ENCODE peak calls at places on chromosome 19, in eight cellular contexts. One of them, this sample, is unnamed.

GRCh38 chr19:39497850-39498261 is 891 bp upstream of the DLL3 start:
- DNase-seq in neural progenitor cell: peak
- DNase-seq in lung: no peak
- DNase-seq in lower leg skin: no peak
- DNase-seq in mammary epithelial cell: no peak
- DNase-seq in cardiac muscle cell: peak
- DNase-seq in AG04450: no peak
- DNase-seq in vagina: no peak
- DNase-seq in this sample: no peak

GRCh38 chr19:10568444-10568825 is 344 bp downstream of the CDKN2D start:
- DNase-seq in vagina: no peak
- DNase-seq in lung: no peak
- DNase-seq in neural progenitor cell: no peak
- DNase-seq in AG04450: no peak
- DNase-seq in cardiac muscle cell: no peak
- DNase-seq in mammary epithelial cell: peak
- DNase-seq in lower leg skin: no peak
- DNase-seq in this sample: no peak

GRCh38 chr19:46932346-46932745 is 71.5 kb downstream of the ARHGAP35 start:
- DNase-seq in cardiac muscle cell: peak
- DNase-seq in neural progenitor cell: no peak
- DNase-seq in mammary epithelial cell: peak
- DNase-seq in vagina: no peak
- DNase-seq in AG04450: no peak
- DNase-seq in lower leg skin: no peak
- DNase-seq in lung: peak
- DNase-seq in this sample: no peak

GRCh38 chr19:10797541-10798256 is 38.3 kb downstream of the TMED1 start:
- DNase-seq in AG04450: no peak
- DNase-seq in lower leg skin: no peak
- DNase-seq in vagina: no peak
- DNase-seq in mammary epithelial cell: no peak
- DNase-seq in neural progenitor cell: no peak
- DNase-seq in cardiac muscle cell: no peak
- DNase-seq in lung: no peak
- DNase-seq in this sample: no peak

GRCh38 chr19:48196321-48196761 is 25.9 kb downstream of the ZSWIM9 start:
- DNase-seq in vagina: no peak
- DNase-seq in lung: no peak
- DNase-seq in neural progenitor cell: no peak
- DNase-seq in AG04450: no peak
- DNase-seq in mammary epithelial cell: no peak
- DNase-seq in cardiac muscle cell: peak
- DNase-seq in lower leg skin: no peak
- DNase-seq in this sample: no peak

GRCh38 chr19:28961772-28962500 is 251.0 kb downstream of the UQCRFS1 start:
- DNase-seq in cardiac muscle cell: peak
- DNase-seq in AG04450: no peak
- DNase-seq in lung: no peak
- DNase-seq in vagina: no peak
- DNase-seq in mammary epithelial cell: no peak
- DNase-seq in lower leg skin: no peak
- DNase-seq in neural progenitor cell: no peak
- DNase-seq in this sample: peak

GRCh38 chr19:18333680-18334079 is 6.7 kb upstream of the PGPEP1 start:
- DNase-seq in neural progenitor cell: no peak
- DNase-seq in lower leg skin: no peak
- DNase-seq in AG04450: no peak
- DNase-seq in mammary epithelial cell: no peak
- DNase-seq in cardiac muscle cell: no peak
- DNase-seq in vagina: no peak
- DNase-seq in lung: no peak
- DNase-seq in this sample: no peak

GRCh38 chr19:17420267-17420924 is 549 bp downstream of the MVB12A start:
- DNase-seq in vagina: no peak
- DNase-seq in AG04450: no peak
- DNase-seq in lower leg skin: peak
- DNase-seq in cardiac muscle cell: peak
- DNase-seq in lung: no peak
- DNase-seq in neural progenitor cell: peak
- DNase-seq in mammary epithelial cell: peak
- DNase-seq in this sample: no peak

DNA sequence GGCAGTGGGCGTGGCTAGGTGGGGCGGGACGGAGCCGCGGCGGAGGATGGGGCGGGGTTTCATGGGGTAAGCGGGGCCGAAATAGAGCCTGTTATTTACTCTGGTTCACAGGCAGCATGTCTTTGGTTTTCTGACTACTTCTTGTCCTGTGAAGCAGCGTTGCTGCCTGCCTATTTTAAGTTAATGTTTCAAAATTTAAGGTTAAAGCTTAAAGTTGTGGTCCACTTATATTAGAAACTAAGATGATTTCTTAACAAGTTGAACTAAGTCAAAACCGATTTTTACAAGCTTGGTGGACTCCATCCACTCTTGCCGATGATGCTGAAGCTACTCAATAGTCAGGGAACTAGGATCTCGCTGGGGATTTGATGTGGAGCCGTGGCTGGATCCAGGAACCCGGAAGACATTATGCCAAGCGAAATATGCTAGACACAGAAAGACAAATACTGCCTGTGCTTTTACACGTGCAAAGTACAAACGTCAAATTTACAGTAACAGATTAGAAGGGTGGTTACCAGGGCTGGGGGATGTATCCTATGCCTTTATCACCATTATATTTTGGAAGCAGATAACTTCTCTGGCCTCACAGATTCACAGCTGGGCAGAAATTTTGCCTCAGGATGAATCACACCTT is 456 bp upstream of the ZNF616 start:
- DNase-seq in cardiac muscle cell: no peak
- DNase-seq in lung: no peak
- DNase-seq in lower leg skin: no peak
- DNase-seq in vagina: no peak
- DNase-seq in mammary epithelial cell: no peak
- DNase-seq in neural progenitor cell: no peak
- DNase-seq in AG04450: no peak
- DNase-seq in this sample: no peak
- H3K4me3 ChIP-seq in cardiac muscle cell: peak
- H3K4me3 ChIP-seq in lung: no peak
- H3K4me3 ChIP-seq in lower leg skin: no peak
- H3K4me3 ChIP-seq in vagina: peak
- H3K4me3 ChIP-seq in mammary epithelial cell: no peak
- H3K4me3 ChIP-seq in neural progenitor cell: peak
- H3K4me3 ChIP-seq in AG04450: peak
- H3K4me3 ChIP-seq in this sample: peak

GRCh38 chr19:12994701-12995595 is at the start of gene NFIX:
- DNase-seq in neural progenitor cell: peak
- DNase-seq in lung: peak
- DNase-seq in AG04450: no peak
- DNase-seq in cardiac muscle cell: peak
- DNase-seq in mammary epithelial cell: peak
- DNase-seq in lower leg skin: no peak
- DNase-seq in vagina: no peak
- DNase-seq in this sample: no peak

GRCh38 chr19:12993562-12993961 is 1.7 kb upstream of the NFIX start:
- DNase-seq in neural progenitor cell: no peak
- DNase-seq in cardiac muscle cell: no peak
- DNase-seq in AG04450: no peak
- DNase-seq in lower leg skin: no peak
- DNase-seq in mammary epithelial cell: no peak
- DNase-seq in lung: no peak
- DNase-seq in vagina: no peak
- DNase-seq in this sample: no peak

GRCh38 chr19:12996542-12997094 is 1.3 kb downstream of the NFIX start:
- DNase-seq in cardiac muscle cell: peak
- DNase-seq in vagina: no peak
- DNase-seq in lung: no peak
- DNase-seq in AG04450: no peak
- DNase-seq in mammary epithelial cell: peak
- DNase-seq in lower leg skin: no peak
- DNase-seq in neural progenitor cell: peak
- DNase-seq in this sample: no peak

GRCh38 chr19:12997225-12997966 is 2.1 kb downstream of the NFIX start:
- DNase-seq in vagina: no peak
- DNase-seq in AG04450: no peak
- DNase-seq in neural progenitor cell: no peak
- DNase-seq in mammary epithelial cell: no peak
- DNase-seq in lung: no peak
- DNase-seq in cardiac muscle cell: no peak
- DNase-seq in lower leg skin: no peak
- DNase-seq in this sample: no peak

DNA sequence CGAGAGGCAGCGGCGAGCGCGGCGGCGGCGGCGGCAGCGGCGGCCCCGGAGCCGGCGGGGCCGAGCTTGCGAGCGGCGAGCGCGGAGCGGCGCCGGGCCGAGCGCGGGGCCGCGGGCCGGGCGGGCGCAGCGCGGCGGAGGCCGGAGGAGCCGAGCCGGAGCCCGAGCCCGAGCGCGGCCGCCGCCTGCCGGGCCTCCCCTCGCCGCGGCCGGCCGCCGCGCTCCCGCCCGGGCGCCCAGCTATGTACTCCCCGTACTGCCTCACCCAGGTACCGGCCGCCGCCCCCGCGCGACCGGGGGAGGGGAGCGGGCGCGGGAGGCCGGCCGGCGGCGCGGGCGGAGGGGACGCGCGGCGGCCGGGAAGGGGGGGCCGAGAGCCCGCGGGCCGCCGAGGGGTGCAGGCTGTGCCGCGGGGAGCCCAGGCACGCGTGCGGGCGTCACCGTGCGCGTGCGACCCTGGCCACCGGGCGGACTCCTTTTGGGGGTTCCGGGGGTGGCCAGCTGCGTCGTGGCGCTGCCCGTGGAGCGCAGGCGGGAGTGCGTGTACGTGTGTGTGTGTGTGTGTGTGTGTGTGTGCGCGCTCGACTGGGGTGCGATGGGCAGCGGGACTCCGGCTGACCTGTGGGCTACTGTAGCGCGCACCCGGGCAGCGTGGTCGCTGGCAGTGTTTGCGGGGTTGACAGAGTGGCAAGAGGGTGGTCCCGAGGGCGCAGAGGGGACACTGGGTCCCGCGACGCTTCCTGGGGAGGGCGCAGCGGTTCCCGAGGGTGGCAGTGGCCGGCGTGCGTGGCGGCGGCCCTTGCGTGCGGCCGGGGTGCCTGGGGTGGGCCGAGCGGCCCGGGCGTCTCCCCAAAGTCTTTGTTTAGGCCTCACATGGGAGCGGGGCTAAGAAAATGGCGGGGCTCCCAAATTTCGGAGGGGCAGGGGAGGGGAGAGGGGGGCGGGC is 594 bp downstream of the NFIX start:
- DNase-seq in vagina: no peak
- DNase-seq in neural progenitor cell: no peak
- DNase-seq in mammary epithelial cell: peak
- DNase-seq in cardiac muscle cell: peak
- DNase-seq in lung: no peak
- DNase-seq in AG04450: no peak
- DNase-seq in lower leg skin: no peak
- DNase-seq in this sample: no peak
- TF ChIP-seq CTCF in vagina: no peak
- TF ChIP-seq CTCF in neural progenitor cell: no peak
- TF ChIP-seq CTCF in mammary epithelial cell: no peak
- TF ChIP-seq CTCF in cardiac muscle cell: no peak
- TF ChIP-seq CTCF in lung: no peak
- TF ChIP-seq CTCF in AG04450: no peak
- TF ChIP-seq CTCF in lower leg skin: no peak
- TF ChIP-seq CTCF in this sample: no peak

GRCh38 chr19:30896551-30896950 is 452.7 kb downstream of the TSHZ3 start:
- DNase-seq in mammary epithelial cell: no peak
- DNase-seq in lower leg skin: no peak
- DNase-seq in lung: no peak
- DNase-seq in neural progenitor cell: no peak
- DNase-seq in vagina: no peak
- DNase-seq in cardiac muscle cell: no peak
- DNase-seq in AG04450: no peak
- DNase-seq in this sample: no peak
- H3K4me3 ChIP-seq in mammary epithelial cell: no peak
- H3K4me3 ChIP-seq in lower leg skin: no peak
- H3K4me3 ChIP-seq in lung: no peak
- H3K4me3 ChIP-seq in neural progenitor cell: no peak
- H3K4me3 ChIP-seq in vagina: no peak
- H3K4me3 ChIP-seq in cardiac muscle cell: no peak
- H3K4me3 ChIP-seq in AG04450: no peak
- H3K4me3 ChIP-seq in this sample: no peak

GRCh38 chr19:36019061-36019670 is 5.2 kb upstream of the ALKBH6 start:
- DNase-seq in vagina: no peak
- DNase-seq in lower leg skin: no peak
- DNase-seq in lung: no peak
- DNase-seq in mammary epithelial cell: no peak
- DNase-seq in neural progenitor cell: no peak
- DNase-seq in cardiac muscle cell: no peak
- DNase-seq in AG04450: no peak
- DNase-seq in this sample: no peak

GRCh38 chr19:36009633-36010379 is 1.2 kb upstream of the SYNE4 start:
- DNase-seq in lung: no peak
- DNase-seq in mammary epithelial cell: no peak
- DNase-seq in cardiac muscle cell: no peak
- DNase-seq in AG04450: no peak
- DNase-seq in lower leg skin: no peak
- DNase-seq in vagina: no peak
- DNase-seq in neural progenitor cell: no peak
- DNase-seq in this sample: no peak

GRCh38 chr19:36013280-36014028 is 559 bp downstream of the ALKBH6 start:
- DNase-seq in vagina: no peak
- DNase-seq in cardiac muscle cell: no peak
- DNase-seq in lung: no peak
- DNase-seq in AG04450: no peak
- DNase-seq in mammary epithelial cell: no peak
- DNase-seq in neural progenitor cell: no peak
- DNase-seq in lower leg skin: no peak
- DNase-seq in this sample: no peak

GRCh38 chr19:36010402-36010801 is 1.8 kb upstream of the SYNE4 start:
- DNase-seq in lung: no peak
- DNase-seq in vagina: no peak
- DNase-seq in cardiac muscle cell: no peak
- DNase-seq in neural progenitor cell: no peak
- DNase-seq in mammary epithelial cell: no peak
- DNase-seq in AG04450: no peak
- DNase-seq in lower leg skin: no peak
- DNase-seq in this sample: no peak

DNA sequence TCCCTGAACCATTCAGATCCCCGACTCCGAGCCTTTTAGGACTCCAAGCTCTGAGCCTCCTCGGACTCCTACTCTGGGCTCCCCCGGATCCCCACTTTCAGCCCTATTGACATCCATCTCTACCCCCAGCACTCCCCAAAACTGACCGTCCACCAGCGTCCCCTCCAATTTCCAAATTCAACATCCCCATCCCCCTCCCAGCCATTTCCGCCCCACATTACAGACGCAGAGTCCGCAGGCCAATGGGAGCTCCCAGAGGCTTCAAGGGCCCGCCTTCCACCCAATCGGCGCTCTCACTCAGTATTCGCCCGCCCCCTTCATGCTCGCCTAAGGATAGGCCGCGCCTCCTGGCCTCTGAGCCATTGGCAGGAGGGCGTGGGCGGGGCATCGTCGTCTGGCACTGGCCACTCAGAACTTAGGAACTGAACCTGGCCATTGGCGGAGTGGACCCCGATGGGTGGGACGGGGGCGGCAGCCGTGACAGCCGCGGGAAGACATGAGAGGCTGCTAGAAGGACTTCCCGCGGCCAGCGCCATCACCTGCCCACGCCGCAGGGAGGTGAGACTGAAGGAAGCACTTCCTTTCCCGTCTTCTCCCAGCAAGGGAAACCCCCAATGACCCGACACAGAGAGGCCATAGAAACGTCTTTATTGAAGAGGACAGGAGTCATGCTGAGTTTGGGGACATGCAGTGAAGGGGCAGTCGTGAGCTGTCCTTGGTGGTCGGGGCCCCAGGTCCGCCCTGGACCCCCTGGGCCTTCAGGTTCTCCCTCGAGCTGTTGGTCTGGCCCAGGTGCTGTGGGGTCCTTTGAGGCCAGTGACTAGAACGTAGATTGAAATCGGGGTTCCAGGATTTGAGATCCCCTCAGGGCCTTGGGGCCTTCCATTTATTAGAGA is at the start of gene ALKBH6:
- DNase-seq in cardiac muscle cell: peak
- DNase-seq in mammary epithelial cell: peak
- DNase-seq in AG04450: peak
- DNase-seq in vagina: peak
- DNase-seq in lung: peak
- DNase-seq in neural progenitor cell: peak
- DNase-seq in lower leg skin: peak
- DNase-seq in this sample: peak
- TF ChIP-seq CTCF in cardiac muscle cell: no peak
- TF ChIP-seq CTCF in mammary epithelial cell: peak
- TF ChIP-seq CTCF in AG04450: no peak
- TF ChIP-seq CTCF in vagina: no peak
- TF ChIP-seq CTCF in lung: no peak
- TF ChIP-seq CTCF in neural progenitor cell: peak
- TF ChIP-seq CTCF in lower leg skin: no peak
- TF ChIP-seq CTCF in this sample: no peak

This sample was measured in AG09309.